ENCODE peak calls at places on chromosomes 7 and 10, in seven cellular contexts. One of them, this sample, is unnamed.

GRCh38 chr7:15963206-15963605 is 276.7 kb upstream of the MEOX2 start:
- DNase-seq in Panc1: no peak
- DNase-seq in fibroblast of lung: no peak
- DNase-seq in astrocyte of the cerebellum: no peak
- DNase-seq in body of pancreas: no peak
- DNase-seq in epithelial cell of esophagus: no peak
- DNase-seq in brain microvascular endothelial cell: no peak
- DNase-seq in this sample: no peak

GRCh38 chr10:27152687-27153086 is 1.5 kb downstream of the YME1L1 start:
- DNase-seq in brain microvascular endothelial cell: no peak
- DNase-seq in astrocyte of the cerebellum: no peak
- DNase-seq in fibroblast of lung: no peak
- DNase-seq in epithelial cell of esophagus: no peak
- DNase-seq in body of pancreas: no peak
- DNase-seq in Panc1: no peak
- DNase-seq in this sample: no peak

GRCh38 chr10:68561804-68562649 is 1.9 kb downstream of the TET1 start:
- DNase-seq in Panc1: no peak
- DNase-seq in fibroblast of lung: peak
- DNase-seq in astrocyte of the cerebellum: no peak
- DNase-seq in epithelial cell of esophagus: peak
- DNase-seq in body of pancreas: no peak
- DNase-seq in brain microvascular endothelial cell: no peak
- DNase-seq in this sample: no peak

GRCh38 chr7:157464111-157464970 is 127.5 kb downstream of the DNAJB6 start:
- DNase-seq in fibroblast of lung: no peak
- DNase-seq in epithelial cell of esophagus: no peak
- DNase-seq in Panc1: no peak
- DNase-seq in astrocyte of the cerebellum: no peak
- DNase-seq in body of pancreas: no peak
- DNase-seq in brain microvascular endothelial cell: no peak
- DNase-seq in this sample: no peak

GRCh38 chr7:20417675-20418382 is 87.1 kb downstream of the ITGB8 start:
- DNase-seq in fibroblast of lung: no peak
- DNase-seq in epithelial cell of esophagus: no peak
- DNase-seq in brain microvascular endothelial cell: no peak
- DNase-seq in body of pancreas: no peak
- DNase-seq in astrocyte of the cerebellum: no peak
- DNase-seq in Panc1: no peak
- DNase-seq in this sample: no peak

GRCh38 chr7:95976369-95976768 is 204.0 kb downstream of the DYNC1I1 start:
- DNase-seq in body of pancreas: no peak
- DNase-seq in fibroblast of lung: no peak
- DNase-seq in astrocyte of the cerebellum: no peak
- DNase-seq in brain microvascular endothelial cell: no peak
- DNase-seq in epithelial cell of esophagus: no peak
- DNase-seq in Panc1: no peak
- DNase-seq in this sample: no peak

GRCh38 chr7:107909445-107909844 is 18.5 kb downstream of the DLD start:
- DNase-seq in epithelial cell of esophagus: no peak
- DNase-seq in brain microvascular endothelial cell: no peak
- DNase-seq in fibroblast of lung: no peak
- DNase-seq in Panc1: no peak
- DNase-seq in body of pancreas: no peak
- DNase-seq in astrocyte of the cerebellum: no peak
- DNase-seq in this sample: no peak

GRCh38 chr10:15433850-15434537 is 62.9 kb upstream of the FAM171A1 start:
- DNase-seq in astrocyte of the cerebellum: peak
- DNase-seq in body of pancreas: peak
- DNase-seq in brain microvascular endothelial cell: peak
- DNase-seq in epithelial cell of esophagus: peak
- DNase-seq in Panc1: no peak
- DNase-seq in fibroblast of lung: peak
- DNase-seq in this sample: peak

GRCh38 chr7:143003393-143004051 is 23.4 kb downstream of the OR9A2 start:
- DNase-seq in body of pancreas: peak
- DNase-seq in fibroblast of lung: peak
- DNase-seq in epithelial cell of esophagus: peak
- DNase-seq in astrocyte of the cerebellum: peak
- DNase-seq in brain microvascular endothelial cell: no peak
- DNase-seq in Panc1: peak
- DNase-seq in this sample: peak
- H3K4me3 ChIP-seq in body of pancreas: no peak
- H3K4me3 ChIP-seq in fibroblast of lung: no peak
- H3K4me3 ChIP-seq in epithelial cell of esophagus: peak
- H3K4me3 ChIP-seq in astrocyte of the cerebellum: no peak
- H3K4me3 ChIP-seq in brain microvascular endothelial cell: no peak
- H3K4me3 ChIP-seq in Panc1: peak
- H3K4me3 ChIP-seq in this sample: no peak

GRCh38 chr10:42830237-42830636 is 47.6 kb downstream of the BMS1 start:
- DNase-seq in fibroblast of lung: no peak
- DNase-seq in Panc1: no peak
- DNase-seq in astrocyte of the cerebellum: no peak
- DNase-seq in epithelial cell of esophagus: no peak
- DNase-seq in brain microvascular endothelial cell: no peak
- DNase-seq in body of pancreas: no peak
- DNase-seq in this sample: no peak

GRCh38 chr10:42836771-42837468 is 54.3 kb downstream of the BMS1 start:
- DNase-seq in astrocyte of the cerebellum: no peak
- DNase-seq in epithelial cell of esophagus: peak
- DNase-seq in brain microvascular endothelial cell: peak
- DNase-seq in Panc1: no peak
- DNase-seq in fibroblast of lung: peak
- DNase-seq in body of pancreas: peak
- DNase-seq in this sample: no peak

DNA sequence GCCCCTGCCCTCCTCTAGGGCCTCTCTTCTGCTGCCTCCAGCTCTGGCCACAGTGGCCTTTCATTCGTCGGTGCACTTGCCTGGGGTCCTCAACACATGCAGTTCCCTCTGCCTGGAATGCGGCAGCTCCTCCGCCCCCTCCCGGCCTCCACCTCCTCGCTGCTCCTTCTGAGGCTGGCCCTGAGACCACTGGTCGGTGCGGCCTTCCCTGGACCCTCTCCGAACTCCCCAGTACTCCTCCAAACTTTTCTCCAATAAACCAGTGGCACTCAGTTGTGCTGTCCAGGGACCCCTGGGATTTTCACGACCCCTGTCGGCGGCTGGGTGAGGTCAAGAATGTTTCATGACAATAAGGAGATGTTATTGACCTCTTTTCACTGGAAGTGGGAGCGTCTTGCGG is 53.5 kb downstream of the BMS1 start:
- DNase-seq in Panc1: no peak
- DNase-seq in fibroblast of lung: no peak
- DNase-seq in astrocyte of the cerebellum: no peak
- DNase-seq in epithelial cell of esophagus: no peak
- DNase-seq in brain microvascular endothelial cell: no peak
- DNase-seq in body of pancreas: no peak
- DNase-seq in this sample: no peak
- TF ChIP-seq CTCF in Panc1: no peak
- TF ChIP-seq CTCF in fibroblast of lung: no peak
- TF ChIP-seq CTCF in astrocyte of the cerebellum: no peak
- TF ChIP-seq CTCF in epithelial cell of esophagus: no peak
- TF ChIP-seq CTCF in brain microvascular endothelial cell: no peak
- TF ChIP-seq CTCF in body of pancreas: no peak
- TF ChIP-seq CTCF in this sample: no peak

GRCh38 chr7:17038783-17039170 is 157.0 kb upstream of the AGR3 start:
- DNase-seq in fibroblast of lung: no peak
- DNase-seq in brain microvascular endothelial cell: no peak
- DNase-seq in astrocyte of the cerebellum: no peak
- DNase-seq in epithelial cell of esophagus: peak
- DNase-seq in body of pancreas: no peak
- DNase-seq in Panc1: no peak
- DNase-seq in this sample: no peak

GRCh38 chr7:17042211-17042610 is 160.4 kb upstream of the AGR3 start:
- DNase-seq in brain microvascular endothelial cell: no peak
- DNase-seq in fibroblast of lung: no peak
- DNase-seq in Panc1: no peak
- DNase-seq in epithelial cell of esophagus: no peak
- DNase-seq in astrocyte of the cerebellum: no peak
- DNase-seq in body of pancreas: no peak
- DNase-seq in this sample: no peak

GRCh38 chr7:17041324-17041723 is 159.5 kb upstream of the AGR3 start:
- DNase-seq in epithelial cell of esophagus: peak
- DNase-seq in body of pancreas: no peak
- DNase-seq in astrocyte of the cerebellum: peak
- DNase-seq in fibroblast of lung: peak
- DNase-seq in brain microvascular endothelial cell: peak
- DNase-seq in Panc1: no peak
- DNase-seq in this sample: no peak

GRCh38 chr7:17039372-17039771 is 157.6 kb upstream of the AGR3 start:
- DNase-seq in astrocyte of the cerebellum: no peak
- DNase-seq in body of pancreas: no peak
- DNase-seq in epithelial cell of esophagus: no peak
- DNase-seq in fibroblast of lung: no peak
- DNase-seq in Panc1: no peak
- DNase-seq in brain microvascular endothelial cell: no peak
- DNase-seq in this sample: no peak

GRCh38 chr7:17040701-17041100 is 158.9 kb upstream of the AGR3 start:
- DNase-seq in body of pancreas: no peak
- DNase-seq in brain microvascular endothelial cell: no peak
- DNase-seq in epithelial cell of esophagus: no peak
- DNase-seq in astrocyte of the cerebellum: no peak
- DNase-seq in fibroblast of lung: no peak
- DNase-seq in Panc1: no peak
- DNase-seq in this sample: no peak
- H3K4me3 ChIP-seq in body of pancreas: no peak
- H3K4me3 ChIP-seq in brain microvascular endothelial cell: no peak
- H3K4me3 ChIP-seq in epithelial cell of esophagus: no peak
- H3K4me3 ChIP-seq in astrocyte of the cerebellum: no peak
- H3K4me3 ChIP-seq in fibroblast of lung: no peak
- H3K4me3 ChIP-seq in Panc1: no peak
- H3K4me3 ChIP-seq in this sample: no peak

GRCh38 chr10:69696073-69696731 is 66.2 kb downstream of the FAM241B start:
- DNase-seq in epithelial cell of esophagus: peak
- DNase-seq in body of pancreas: peak
- DNase-seq in fibroblast of lung: peak
- DNase-seq in Panc1: no peak
- DNase-seq in astrocyte of the cerebellum: peak
- DNase-seq in brain microvascular endothelial cell: peak
- DNase-seq in this sample: no peak
- TF ChIP-seq CTCF in epithelial cell of esophagus: peak
- TF ChIP-seq CTCF in body of pancreas: peak
- TF ChIP-seq CTCF in fibroblast of lung: peak
- TF ChIP-seq CTCF in Panc1: peak
- TF ChIP-seq CTCF in astrocyte of the cerebellum: peak
- TF ChIP-seq CTCF in brain microvascular endothelial cell: peak
- TF ChIP-seq CTCF in this sample: peak

GRCh38 chr10:43202657-43203490 is 64.0 kb downstream of the RASGEF1A start:
- DNase-seq in fibroblast of lung: no peak
- DNase-seq in astrocyte of the cerebellum: no peak
- DNase-seq in body of pancreas: peak
- DNase-seq in epithelial cell of esophagus: peak
- DNase-seq in Panc1: no peak
- DNase-seq in brain microvascular endothelial cell: no peak
- DNase-seq in this sample: no peak
- H3K4me3 ChIP-seq in fibroblast of lung: no peak
- H3K4me3 ChIP-seq in astrocyte of the cerebellum: peak
- H3K4me3 ChIP-seq in body of pancreas: no peak
- H3K4me3 ChIP-seq in epithelial cell of esophagus: peak
- H3K4me3 ChIP-seq in Panc1: peak
- H3K4me3 ChIP-seq in brain microvascular endothelial cell: peak
- H3K4me3 ChIP-seq in this sample: peak

This sample was measured in GM12864.